ENCODE peak calls at places on chromosome 14, in nine cellular contexts. One of them, this sample, is unnamed. For H3K4me1, the result is how much of the 10 kb centered on the place peaks cover.

GRCh38 chr14:95903616-95904107 is 27.0 kb downstream of the TUNAR start:
- DNase-seq in suprapubic skin: no peak
- DNase-seq in SK-N-SH: no peak
- DNase-seq in left ventricle myocardium inferior: no peak
- DNase-seq in heart right ventricle: no peak
- DNase-seq in IMR-90: no peak
- DNase-seq in keratinocyte: no peak
- DNase-seq in stomach: no peak
- DNase-seq in lung: no peak
- DNase-seq in this sample: no peak

GRCh38 chr14:61625171-61625570 is 70.1 kb upstream of the HIF1A start:
- DNase-seq in suprapubic skin: no peak
- DNase-seq in SK-N-SH: no peak
- DNase-seq in left ventricle myocardium inferior: no peak
- DNase-seq in heart right ventricle: no peak
- DNase-seq in IMR-90: peak
- DNase-seq in keratinocyte: no peak
- DNase-seq in stomach: no peak
- DNase-seq in lung: no peak
- DNase-seq in this sample: no peak

GRCh38 chr14:56202256-56202655 is 84.0 kb downstream of the PELI2 start:
- DNase-seq in suprapubic skin: no peak
- DNase-seq in SK-N-SH: no peak
- DNase-seq in left ventricle myocardium inferior: no peak
- DNase-seq in heart right ventricle: no peak
- DNase-seq in IMR-90: no peak
- DNase-seq in keratinocyte: no peak
- DNase-seq in stomach: no peak
- DNase-seq in lung: no peak
- DNase-seq in this sample: no peak

GRCh38 chr14:96363751-96364336 is 518 bp downstream of the GSKIP start:
- DNase-seq in suprapubic skin: peak
- DNase-seq in SK-N-SH: peak
- DNase-seq in left ventricle myocardium inferior: no peak
- DNase-seq in heart right ventricle: peak
- DNase-seq in IMR-90: peak
- DNase-seq in keratinocyte: no peak
- DNase-seq in stomach: peak
- DNase-seq in lung: peak
- DNase-seq in this sample: peak

GRCh38 chr14:68405959-68406358 is 386.9 kb downstream of the ZFP36L1 start:
- DNase-seq in suprapubic skin: no peak
- DNase-seq in SK-N-SH: no peak
- DNase-seq in left ventricle myocardium inferior: no peak
- DNase-seq in heart right ventricle: no peak
- DNase-seq in IMR-90: peak
- DNase-seq in keratinocyte: no peak
- DNase-seq in stomach: no peak
- DNase-seq in lung: no peak
- DNase-seq in this sample: no peak

GRCh38 chr14:64702493-64703392 is 1.5 kb upstream of the PLEKHG3 start:
- DNase-seq in suprapubic skin: peak
- DNase-seq in SK-N-SH: no peak
- DNase-seq in left ventricle myocardium inferior: no peak
- DNase-seq in heart right ventricle: no peak
- DNase-seq in IMR-90: no peak
- DNase-seq in keratinocyte: peak
- DNase-seq in stomach: peak
- DNase-seq in lung: peak
- DNase-seq in this sample: no peak

GRCh38 chr14:96888593-96888992 is 91.4 kb downstream of the VRK1 start:
- DNase-seq in suprapubic skin: no peak
- DNase-seq in SK-N-SH: no peak
- DNase-seq in left ventricle myocardium inferior: no peak
- DNase-seq in heart right ventricle: no peak
- DNase-seq in IMR-90: no peak
- DNase-seq in keratinocyte: no peak
- DNase-seq in stomach: no peak
- DNase-seq in lung: no peak
- DNase-seq in this sample: no peak

GRCh38 chr14:81767266-81767987 is 233.8 kb upstream of the SEL1L start:
- DNase-seq in suprapubic skin: no peak
- DNase-seq in SK-N-SH: no peak
- DNase-seq in left ventricle myocardium inferior: no peak
- DNase-seq in heart right ventricle: no peak
- DNase-seq in IMR-90: no peak
- DNase-seq in keratinocyte: no peak
- DNase-seq in stomach: no peak
- DNase-seq in lung: no peak
- DNase-seq in this sample: no peak

GRCh38 chr14:105469456-105470162 is 5.0 kb upstream of the CRIP2 start:
- DNase-seq in suprapubic skin: no peak
- DNase-seq in SK-N-SH: no peak
- DNase-seq in left ventricle myocardium inferior: peak
- DNase-seq in heart right ventricle: peak
- DNase-seq in IMR-90: no peak
- DNase-seq in keratinocyte: no peak
- DNase-seq in stomach: peak
- DNase-seq in lung: no peak
- DNase-seq in this sample: no peak

GRCh38 chr14:88842414-88842813 is 18.0 kb downstream of the TTC8 start:
- DNase-seq in suprapubic skin: no peak
- DNase-seq in SK-N-SH: no peak
- DNase-seq in left ventricle myocardium inferior: no peak
- DNase-seq in heart right ventricle: no peak
- DNase-seq in IMR-90: no peak
- DNase-seq in keratinocyte: no peak
- DNase-seq in stomach: no peak
- DNase-seq in lung: no peak
- DNase-seq in this sample: no peak

GRCh38 chr14:39016733-39017095 is 86.3 kb downstream of the SEC23A start:
- DNase-seq in suprapubic skin: no peak
- DNase-seq in SK-N-SH: no peak
- DNase-seq in left ventricle myocardium inferior: no peak
- DNase-seq in heart right ventricle: no peak
- DNase-seq in IMR-90: no peak
- DNase-seq in keratinocyte: no peak
- DNase-seq in stomach: no peak
- DNase-seq in lung: no peak
- DNase-seq in this sample: no peak

GRCh38 chr14:92495041-92495440 is 18.5 kb upstream of the RIN3 start:
- DNase-seq in suprapubic skin: peak
- DNase-seq in SK-N-SH: no peak
- DNase-seq in left ventricle myocardium inferior: no peak
- DNase-seq in heart right ventricle: peak
- DNase-seq in IMR-90: peak
- DNase-seq in keratinocyte: no peak
- DNase-seq in stomach: no peak
- DNase-seq in lung: no peak
- DNase-seq in this sample: no peak

GRCh38 chr14:32205984-32206383 is 2.9 kb upstream of the RNU6-8 start:
- DNase-seq in suprapubic skin: no peak
- DNase-seq in SK-N-SH: no peak
- DNase-seq in left ventricle myocardium inferior: no peak
- DNase-seq in heart right ventricle: no peak
- DNase-seq in IMR-90: no peak
- DNase-seq in keratinocyte: no peak
- DNase-seq in stomach: no peak
- DNase-seq in lung: no peak
- DNase-seq in this sample: no peak

GRCh38 chr14:65813760-65814387 is 401.3 kb downstream of the FUT8 start:
- DNase-seq in suprapubic skin: no peak
- DNase-seq in SK-N-SH: no peak
- DNase-seq in left ventricle myocardium inferior: no peak
- DNase-seq in heart right ventricle: no peak
- DNase-seq in IMR-90: no peak
- DNase-seq in keratinocyte: no peak
- DNase-seq in stomach: no peak
- DNase-seq in lung: no peak
- DNase-seq in this sample: no peak

GRCh38 chr14:54708982-54709381 is 142.1 kb downstream of the SAMD4A start:
- DNase-seq in suprapubic skin: no peak
- DNase-seq in SK-N-SH: no peak
- DNase-seq in left ventricle myocardium inferior: no peak
- DNase-seq in heart right ventricle: no peak
- DNase-seq in IMR-90: no peak
- DNase-seq in keratinocyte: no peak
- DNase-seq in stomach: no peak
- DNase-seq in lung: no peak
- DNase-seq in this sample: no peak

GRCh38 chr14:54704768-54705167 is 137.8 kb downstream of the SAMD4A start:
- DNase-seq in suprapubic skin: no peak
- DNase-seq in SK-N-SH: no peak
- DNase-seq in left ventricle myocardium inferior: no peak
- DNase-seq in heart right ventricle: no peak
- DNase-seq in IMR-90: no peak
- DNase-seq in keratinocyte: no peak
- DNase-seq in stomach: no peak
- DNase-seq in lung: no peak
- DNase-seq in this sample: no peak

GRCh38 chr14:54709444-54709843 is 142.5 kb downstream of the SAMD4A start:
- DNase-seq in suprapubic skin: no peak
- DNase-seq in SK-N-SH: no peak
- DNase-seq in left ventricle myocardium inferior: no peak
- DNase-seq in heart right ventricle: no peak
- DNase-seq in IMR-90: no peak
- DNase-seq in keratinocyte: no peak
- DNase-seq in stomach: no peak
- DNase-seq in lung: no peak
- DNase-seq in this sample: no peak

GRCh38 chr14:54708161-54708560 is 141.2 kb downstream of the SAMD4A start:
- DNase-seq in suprapubic skin: no peak
- DNase-seq in SK-N-SH: no peak
- DNase-seq in left ventricle myocardium inferior: no peak
- DNase-seq in heart right ventricle: no peak
- DNase-seq in IMR-90: no peak
- DNase-seq in keratinocyte: no peak
- DNase-seq in stomach: no peak
- DNase-seq in lung: no peak
- DNase-seq in this sample: no peak

DNA sequence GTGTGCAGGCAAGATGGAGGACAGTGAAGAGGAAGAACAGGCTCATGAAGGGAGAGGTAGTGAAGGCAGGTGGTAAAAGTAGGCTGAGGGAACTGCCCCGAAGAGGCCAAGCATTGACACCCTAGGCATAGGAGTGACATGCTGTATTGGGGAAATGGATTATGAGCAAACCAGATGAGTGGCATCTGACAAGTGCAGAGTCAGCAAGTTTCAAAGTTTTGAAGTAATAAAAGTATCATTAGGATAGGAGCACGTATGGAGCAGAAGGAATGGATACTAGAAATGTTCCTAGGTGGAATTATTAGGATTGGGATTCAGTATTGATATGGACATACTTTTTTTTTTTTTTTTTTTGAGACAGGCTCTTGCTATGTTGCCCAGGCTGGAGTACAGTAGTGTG is 139.8 kb downstream of the SAMD4A start:
- DNase-seq in suprapubic skin: no peak
- DNase-seq in SK-N-SH: no peak
- DNase-seq in left ventricle myocardium inferior: no peak
- DNase-seq in heart right ventricle: no peak
- DNase-seq in IMR-90: no peak
- DNase-seq in keratinocyte: no peak
- DNase-seq in stomach: no peak
- DNase-seq in lung: no peak
- DNase-seq in this sample: no peak
- H3K27ac ChIP-seq in suprapubic skin: no peak
- H3K27ac ChIP-seq in SK-N-SH: no peak
- H3K27ac ChIP-seq in left ventricle myocardium inferior: peak
- H3K27ac ChIP-seq in heart right ventricle: no peak
- H3K27ac ChIP-seq in IMR-90: no peak
- H3K27ac ChIP-seq in keratinocyte: no peak
- H3K27ac ChIP-seq in stomach: no peak
- H3K27ac ChIP-seq in lung: no peak
- H3K27ac ChIP-seq in this sample: no peak

GRCh38 chr14:35300228-35300627 is 8.0 kb downstream of the PSMA6 start:
- DNase-seq in suprapubic skin: no peak
- DNase-seq in SK-N-SH: no peak
- DNase-seq in left ventricle myocardium inferior: no peak
- DNase-seq in heart right ventricle: no peak
- DNase-seq in IMR-90: no peak
- DNase-seq in keratinocyte: no peak
- DNase-seq in stomach: no peak
- DNase-seq in lung: no peak
- DNase-seq in this sample: no peak
- H3K4me1 ChIP-seq in suprapubic skin: under half
- H3K4me1 ChIP-seq in SK-N-SH: under half
- H3K4me1 ChIP-seq in left ventricle myocardium inferior: half or more
- H3K4me1 ChIP-seq in heart right ventricle: under half
- H3K4me1 ChIP-seq in IMR-90: under half
- H3K4me1 ChIP-seq in keratinocyte: under half
- H3K4me1 ChIP-seq in stomach: under half
- H3K4me1 ChIP-seq in lung: under half
- H3K4me1 ChIP-seq in this sample: half or more

GRCh38 chr14:103031956-103032355 is 25.4 kb downstream of the CDC42BPB start:
- DNase-seq in suprapubic skin: no peak
- DNase-seq in SK-N-SH: peak
- DNase-seq in left ventricle myocardium inferior: no peak
- DNase-seq in heart right ventricle: no peak
- DNase-seq in IMR-90: no peak
- DNase-seq in keratinocyte: no peak
- DNase-seq in stomach: peak
- DNase-seq in lung: no peak
- DNase-seq in this sample: no peak
- TF ChIP-seq CTCF in suprapubic skin: no peak
- TF ChIP-seq CTCF in SK-N-SH: peak
- TF ChIP-seq CTCF in left ventricle myocardium inferior: peak
- TF ChIP-seq CTCF in heart right ventricle: no peak
- TF ChIP-seq CTCF in IMR-90: no peak
- TF ChIP-seq CTCF in keratinocyte: no peak
- TF ChIP-seq CTCF in stomach: no peak
- TF ChIP-seq CTCF in lung: no peak
- TF ChIP-seq CTCF in this sample: no peak

GRCh38 chr14:93964281-93964680 is 12.1 kb downstream of the ASB2 start:
- DNase-seq in suprapubic skin: no peak
- DNase-seq in SK-N-SH: no peak
- DNase-seq in left ventricle myocardium inferior: no peak
- DNase-seq in heart right ventricle: no peak
- DNase-seq in IMR-90: no peak
- DNase-seq in keratinocyte: no peak
- DNase-seq in stomach: no peak
- DNase-seq in lung: no peak
- DNase-seq in this sample: no peak

GRCh38 chr14:93964820-93965286 is 11.5 kb downstream of the ASB2 start:
- DNase-seq in suprapubic skin: no peak
- DNase-seq in SK-N-SH: no peak
- DNase-seq in left ventricle myocardium inferior: no peak
- DNase-seq in heart right ventricle: no peak
- DNase-seq in IMR-90: no peak
- DNase-seq in keratinocyte: no peak
- DNase-seq in stomach: no peak
- DNase-seq in lung: no peak
- DNase-seq in this sample: no peak

GRCh38 chr14:93961610-93962009 is 14.8 kb downstream of the ASB2 start:
- DNase-seq in suprapubic skin: no peak
- DNase-seq in SK-N-SH: no peak
- DNase-seq in left ventricle myocardium inferior: no peak
- DNase-seq in heart right ventricle: no peak
- DNase-seq in IMR-90: no peak
- DNase-seq in keratinocyte: no peak
- DNase-seq in stomach: no peak
- DNase-seq in lung: no peak
- DNase-seq in this sample: peak

GRCh38 chr14:93963692-93964091 is 12.7 kb downstream of the ASB2 start:
- DNase-seq in suprapubic skin: no peak
- DNase-seq in SK-N-SH: no peak
- DNase-seq in left ventricle myocardium inferior: no peak
- DNase-seq in heart right ventricle: no peak
- DNase-seq in IMR-90: no peak
- DNase-seq in keratinocyte: no peak
- DNase-seq in stomach: no peak
- DNase-seq in lung: no peak
- DNase-seq in this sample: no peak

GRCh38 chr14:93962701-93963601 is 13.4 kb downstream of the ASB2 start:
- DNase-seq in suprapubic skin: no peak
- DNase-seq in SK-N-SH: no peak
- DNase-seq in left ventricle myocardium inferior: no peak
- DNase-seq in heart right ventricle: no peak
- DNase-seq in IMR-90: peak
- DNase-seq in keratinocyte: no peak
- DNase-seq in stomach: no peak
- DNase-seq in lung: no peak
- DNase-seq in this sample: peak
- H3K27ac ChIP-seq in suprapubic skin: no peak
- H3K27ac ChIP-seq in SK-N-SH: no peak
- H3K27ac ChIP-seq in left ventricle myocardium inferior: peak
- H3K27ac ChIP-seq in heart right ventricle: no peak
- H3K27ac ChIP-seq in IMR-90: no peak
- H3K27ac ChIP-seq in keratinocyte: no peak
- H3K27ac ChIP-seq in stomach: peak
- H3K27ac ChIP-seq in lung: peak
- H3K27ac ChIP-seq in this sample: peak